ENCODE peak calls at places on chromosomes 13 and 19, in five cellular contexts. T is colonic mucosa, Y is choroid plexus epithelial cell, M is heart right ventricle, D is mammary epithelial cell. K is an unnamed sample.

GRCh38 chr13:40503026-40503425 is 163.4 kb downstream of the FOXO1 start:
- DNase-seq in Y (peak), M (no peak), T (no peak), D (no peak), K (peak)

GRCh38 chr13:26022538-26023292 is 29.1 kb downstream of the SHISA2 start:
- DNase-seq in M (peak), T (no peak), Y (peak), D (peak), K (no peak)

GRCh38 chr13:40676007-40676406 is 9.6 kb upstream of the FOXO1 start:
- DNase-seq in T (no peak), M (no peak), D (no peak), Y (no peak), K (no peak)

GRCh38 chr19:53525922-53526321 is 12.0 kb upstream of the ZNF331 start:
- DNase-seq in Y (no peak), M (no peak), D (no peak), T (no peak), K (no peak)

GRCh38 chr13:30572859-30573275 is 44.9 kb upstream of the USPL1 start:
- DNase-seq in M (no peak), T (no peak), Y (peak), D (peak), K (peak)

GRCh38 chr19:1503089-1503924 is 9.5 kb downstream of the ADAMTSL5 start:
- DNase-seq in D (no peak), M (peak), Y (peak), T (peak), K (peak)

GRCh38 chr19:3603121-3603841 is 3.4 kb downstream of the TBXA2R start:
- DNase-seq in D (no peak), T (no peak), Y (no peak), M (no peak), K (no peak)

GRCh38 chr19:51417807-51418152 is 338 bp upstream of the SIGLEC10 start:
- DNase-seq in T (no peak), D (no peak), Y (no peak), M (no peak), K (no peak)

GRCh38 chr19:31838163-31838798 is 489.0 kb upstream of the TSHZ3 start:
- DNase-seq in D (no peak), Y (no peak), M (no peak), T (no peak), K (no peak)

GRCh38 chr19:55098716-55099556 is 18.5 kb downstream of the PPP1R12C start:
- DNase-seq in Y (no peak), T (no peak), M (no peak), D (no peak), K (no peak)

GRCh38 chr13:58097831-58098230 is 466.3 kb downstream of the PCDH17 start:
- DNase-seq in D (no peak), T (no peak), M (no peak), Y (peak), K (no peak)

GRCh38 chr19:58519087-58519354 is 589 bp downstream of the ZBTB45 start:
- DNase-seq in D (peak), M (peak), Y (peak), T (peak), K (peak)

GRCh38 chr13:97030705-97031452 is 36.6 kb upstream of the OXGR1 start:
- DNase-seq in M (no peak), D (peak), Y (peak), T (no peak), K (peak)

GRCh38 chr19:8391274-8392016 is 1.3 kb downstream of the RAB11B start:
- DNase-seq in T (no peak), Y (no peak), D (no peak), M (no peak), K (no peak)

GRCh38 chr19:57338798-57339378 is 12.2 kb upstream of the ZNF304 start:
- DNase-seq in T (no peak), Y (peak), D (no peak), M (no peak), K (peak)

GRCh38 chr19:5560156-5560555 is 7.6 kb downstream of the TINCR start:
- DNase-seq in Y (no peak), D (no peak), M (no peak), T (no peak), K (no peak)

GRCh38 chr19:17889609-17890214 is 18.0 kb downstream of the SLC5A5 start:
- DNase-seq in Y (peak), M (no peak), T (no peak), D (peak), K (peak)

GRCh38 chr19:30209617-30210600 is 162.3 kb upstream of the ZNF536 start:
- DNase-seq in T (no peak), M (no peak), Y (no peak), D (no peak), K (no peak)

GRCh38 chr19:10316229-10317044 is 622 bp upstream of the FDX2 start:
- DNase-seq in D (no peak), M (no peak), Y (no peak), T (peak), K (no peak)

GRCh38 chr19:14433454-14434156 is 499 bp downstream of the PKN1 start:
- DNase-seq in M (no peak), Y (no peak), T (peak), D (no peak), K (no peak)

GRCh38 chr19:50387176-50387867 is 3.2 kb downstream of the POLD1 start:
- DNase-seq in Y (peak), T (no peak), D (no peak), M (no peak), K (peak)

GRCh38 chr13:78816154-78816553 is 157.2 kb upstream of the OBI1 start:
- DNase-seq in D (no peak), Y (no peak), T (no peak), M (no peak), K (no peak)

GRCh38 chr13:77001963-77002587 is 10.2 kb downstream of the CLN5 start:
- DNase-seq in M (no peak), Y (no peak), D (no peak), T (no peak), K (peak)

GRCh38 chr13:60662595-60662994 is 265.6 kb downstream of the TDRD3 start:
- DNase-seq in Y (no peak), M (no peak), T (no peak), D (no peak), K (no peak)

GRCh38 chr19:13262450-13262849 is 112.2 kb downstream of the IER2 start:
- DNase-seq in T (no peak), Y (peak), D (peak), M (no peak), K (peak)

GRCh38 chr19:33520048-33520643 is 1.4 kb downstream of the PEPD start:
- DNase-seq in D (no peak), T (no peak), Y (no peak), M (no peak), K (no peak)

GRCh38 chr13:29428310-29428991 is 167.0 kb downstream of the SLC7A1 start:
- DNase-seq in T (no peak), D (peak), M (peak), Y (peak), K (peak)

GRCh38 chr13:76715043-76715442 is 171.2 kb downstream of the KCTD12 start:
- DNase-seq in T (no peak), D (no peak), M (no peak), Y (no peak), K (no peak)

GRCh38 chr13:40920826-40921225 is 98.3 kb downstream of the ELF1 start:
- DNase-seq in Y (peak), D (peak), T (no peak), M (no peak), K (peak)

GRCh38 chr19:1755467-1756155 is 2.3 kb downstream of the ONECUT3 start:
- DNase-seq in D (no peak), T (no peak), Y (no peak), M (no peak), K (no peak)

GRCh38 chr13:24328145-24328544 is 18.8 kb downstream of the C1QTNF9 start:
- DNase-seq in M (no peak), Y (no peak), T (no peak), D (no peak), K (no peak)

GRCh38 chr13:30340367-30341184 is 33.2 kb upstream of the KATNAL1 start:
- DNase-seq in M (peak), D (peak), T (peak), Y (peak), K (peak)

GRCh38 chr19:39031368-39032163 is 783 bp downstream of the FBXO27 start:
- DNase-seq in D (peak), T (peak), Y (peak), M (peak), K (peak)

GRCh38 chr19:39038098-39038497 is 5.7 kb upstream of the FBXO27 start:
- DNase-seq in Y (peak), T (no peak), D (peak), M (no peak), K (peak)

GRCh38 chr19:39037194-39037593 is 4.8 kb upstream of the FBXO27 start:
- DNase-seq in Y (no peak), T (no peak), D (no peak), M (no peak), K (no peak)

GRCh38 chr19:39030854-39031367 is 1.4 kb downstream of the FBXO27 start:
- DNase-seq in T (no peak), Y (no peak), D (no peak), M (no peak), K (no peak)

GRCh38 chr19:39032164-39032918 is at the start of gene FBXO27:
- DNase-seq in T (peak), Y (peak), D (no peak), M (peak), K (no peak)
- TF ChIP-seq CTCF in T (no peak), Y (no peak), D (no peak), M (no peak), K (no peak)

GRCh38 chr13:112984954-112985802 is 16.2 kb downstream of the MCF2L start:
- DNase-seq in D (no peak), M (no peak), Y (no peak), T (peak), K (no peak)
- H3K4me3 ChIP-seq in D (no peak), M (peak), Y (no peak), T (peak), K (no peak)

DNA sequence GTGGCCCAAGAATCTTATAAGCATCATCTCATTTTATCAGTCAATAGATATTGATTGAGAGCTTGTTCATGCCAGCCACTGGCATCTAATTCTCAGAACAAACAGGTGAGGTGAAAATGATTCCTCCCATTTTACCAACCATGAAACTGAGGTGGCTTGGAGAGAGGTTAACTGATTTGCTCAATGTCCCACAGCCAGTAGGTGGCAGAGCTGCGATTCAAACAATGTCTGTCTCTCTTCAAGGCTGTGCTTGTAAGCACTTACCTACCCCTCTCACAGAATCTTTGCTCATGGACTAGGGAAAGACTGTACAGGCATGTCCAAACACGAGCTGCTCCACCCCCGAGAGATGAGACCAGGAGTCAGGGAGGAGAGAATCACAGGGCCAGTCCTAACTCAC is 21.5 kb upstream of the GSX1 start:
- DNase-seq in T (peak), M (no peak), Y (peak), D (peak), K (peak)
- TF ChIP-seq CTCF in T (peak), M (no peak), Y (peak), D (peak), K (peak)

GRCh38 chr19:46967578-46968018 is 52.0 kb upstream of the NPAS1 start:
- DNase-seq in Y (no peak), T (peak), D (no peak), M (peak), K (no peak)
- H3K4me3 ChIP-seq in Y (no peak), T (no peak), D (no peak), M (no peak), K (no peak)

DNA sequence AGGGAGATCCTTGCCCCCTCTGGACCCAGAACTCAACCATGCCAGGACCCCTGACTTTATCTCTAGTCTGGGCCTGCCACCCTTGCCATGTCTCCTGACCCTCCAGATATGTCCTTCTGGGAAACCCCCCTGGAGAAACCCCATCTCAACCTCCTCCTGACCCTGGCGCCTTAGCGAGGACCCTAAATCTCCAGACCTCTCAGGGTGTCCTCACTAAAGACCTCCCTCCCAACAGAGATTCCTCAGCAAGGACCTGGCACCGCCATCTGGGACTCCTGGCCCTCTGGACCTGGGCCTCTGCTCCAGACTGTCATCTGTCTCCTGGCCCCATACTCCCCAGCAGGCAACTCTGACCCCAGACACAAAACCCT is 1.3 kb downstream of the KCNK6 start:
- DNase-seq in Y (no peak), D (no peak), M (no peak), T (no peak), K (no peak)
- TF ChIP-seq CTCF in Y (no peak), D (no peak), M (no peak), T (no peak), K (no peak)

GRCh38 chr13:106528711-106529414 is 6.6 kb downstream of the EFNB2 start:
- DNase-seq in M (no peak), T (no peak), Y (no peak), D (no peak), K (no peak)
- H3K4me3 ChIP-seq in M (no peak), T (no peak), Y (peak), D (no peak), K (no peak)

GRCh38 chr19:42113641-42114348 is 18.5 kb downstream of the POU2F2 start:
- DNase-seq in T (no peak), Y (peak), M (no peak), D (peak), K (peak)
- TF ChIP-seq CTCF in T (no peak), Y (peak), M (no peak), D (peak), K (peak)

GRCh38 chr13:44117351-44117750 is 237.6 kb downstream of the LACC1 start:
- DNase-seq in Y (peak), M (no peak), D (no peak), T (no peak), K (peak)
- H3K4me3 ChIP-seq in Y (no peak), M (no peak), D (no peak), T (no peak), K (no peak)

DNA sequence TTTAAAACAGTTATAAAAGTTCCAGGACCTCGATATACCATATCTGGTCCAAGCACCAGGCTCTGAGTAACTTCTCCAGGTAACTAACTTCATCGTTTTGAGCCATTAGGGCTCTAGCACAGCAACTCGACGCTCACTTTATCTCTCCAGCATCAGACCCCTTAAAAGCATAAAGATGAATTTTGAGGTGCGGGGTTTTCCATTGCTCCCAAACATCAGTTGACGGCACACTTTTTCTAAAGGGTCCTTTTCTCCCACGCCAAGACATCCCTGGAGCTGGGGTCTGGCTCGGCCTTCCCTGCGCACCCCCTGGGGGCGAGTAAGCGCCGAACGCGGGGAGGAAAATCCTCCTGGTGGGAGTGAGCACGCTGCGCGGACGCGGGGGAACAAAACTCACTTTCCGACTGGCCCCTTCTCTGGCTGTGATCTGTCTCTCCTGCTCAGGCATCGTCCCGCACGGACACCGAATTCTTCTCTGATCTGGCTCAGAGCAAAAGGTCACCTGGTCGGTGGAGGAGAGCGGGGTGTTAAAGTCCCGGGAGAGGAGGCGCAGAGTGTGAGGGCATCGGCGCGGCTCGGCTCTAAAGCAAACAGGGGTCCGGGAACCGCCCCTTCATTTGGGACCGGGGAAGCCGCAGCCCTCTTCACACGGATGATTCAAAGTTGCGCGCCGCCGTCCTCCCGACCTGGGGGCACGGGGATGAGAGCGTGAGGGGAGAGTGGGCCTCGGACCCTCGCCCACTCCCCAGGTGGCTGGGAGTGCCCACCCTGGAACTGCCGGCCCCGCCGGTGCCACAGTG is at the start of gene ATP7B:
- DNase-seq in D (no peak), T (peak), Y (no peak), M (peak), K (peak)
- TF ChIP-seq CTCF in D (no peak), T (no peak), Y (peak), M (no peak), K (no peak)

K was measured in fibroblast of villous mesenchyme.